ENCODE peak calls at places on chromosome 3, in ten cellular contexts. Q is stimulated activated CD8-positive, alpha-beta memory T cell treated with anti-CD3 and anti-CD28 coated beads, Interleukin-15, amount 100 ng/mL, for 24 hours; T is NCI-H524; S is glomerular endothelial cell; K is caudate nucleus; I is colonic mucosa; P is heart left ventricle; C is AG04449; L is substantia nigra; B is EL. J is an unnamed sample.

GRCh38 chr3:185225523-185225922 is 28.3 kb downstream of the EHHADH start:
- DNase-seq in T (no peak), B (peak; percentile 82), Q (no peak), L (no peak), C (peak; percentile 38), S (no peak), I (no peak), P (no peak), K (no peak), J (no peak)

GRCh38 chr3:143847787-143848631 is at the start of gene SLC9A9:
- DNase-seq in I (peak; percentile 30), Q (no peak), C (peak; percentile 17), S (no peak), B (peak; percentile 56), K (peak; percentile 38), P (peak; percentile 39), T (peak; percentile 72), L (peak; percentile 39), J (peak; percentile 4)

GRCh38 chr3:39671116-39671515 is 138.3 kb upstream of the MYRIP start:
- DNase-seq in S (no peak), C (no peak), T (no peak), P (no peak), K (no peak), L (no peak), Q (no peak), I (no peak), B (no peak), J (no peak)

GRCh38 chr3:183502782-183503181 is 52.7 kb downstream of the KLHL6 start:
- DNase-seq in T (peak; percentile 68), C (no peak), Q (no peak), B (no peak), S (no peak), P (peak; percentile 47), L (peak; percentile 11), I (no peak), K (peak; percentile 20), J (no peak)

GRCh38 chr3:87595798-87596197 is 319.4 kb upstream of the POU1F1 start:
- DNase-seq in T (no peak), Q (no peak), P (no peak), B (no peak), S (peak; percentile 18), I (peak; percentile 55), L (no peak), K (no peak), C (no peak), J (no peak)

GRCh38 chr3:108117245-108117644 is 26.4 kb upstream of the CD47 start:
- DNase-seq in K (no peak), P (no peak), I (no peak), S (no peak), Q (no peak), T (no peak), C (no peak), L (no peak), B (peak; percentile 24), J (no peak)

GRCh38 chr3:195703776-195704175 is 17.0 kb upstream of the MUC20 start:
- DNase-seq in S (no peak), T (no peak), P (no peak), Q (no peak), I (no peak), C (no peak), K (no peak), L (no peak), B (no peak), J (no peak)

GRCh38 chr3:194561306-194561974 is 71.8 kb downstream of the TMEM44 start:
- DNase-seq in I (no peak), Q (no peak), L (no peak), S (no peak), P (no peak), C (no peak), B (peak; percentile 88), K (no peak), T (no peak), J (no peak)

GRCh38 chr3:138047596-138048195 is 37.7 kb downstream of the CLDN18 start:
- DNase-seq in S (no peak), Q (no peak), I (no peak), T (no peak), L (no peak), B (no peak), C (no peak), P (no peak), K (no peak), J (no peak)

GRCh38 chr3:195895078-195895899 is 13.1 kb downstream of the TNK2 start:
- DNase-seq in Q (peak; percentile 33), K (no peak), L (no peak), C (no peak), S (no peak), T (peak; percentile 86), B (peak; percentile 61), P (peak; percentile 55), I (peak; percentile 64), J (peak; percentile 89)

GRCh38 chr3:182904164-182904563 is 76.2 kb downstream of the DCUN1D1 start:
- DNase-seq in T (no peak), P (no peak), Q (no peak), L (no peak), K (no peak), B (no peak), I (no peak), S (no peak), C (no peak), J (peak; percentile 11)

GRCh38 chr3:55243686-55244085 is 243.4 kb downstream of the WNT5A start:
- DNase-seq in I (no peak), T (no peak), B (no peak), C (no peak), S (no peak), P (no peak), L (no peak), Q (no peak), K (no peak), J (no peak)

GRCh38 chr3:165874663-165875489 is 37.7 kb upstream of the BCHE start:
- DNase-seq in B (no peak), I (no peak), Q (no peak), S (no peak), T (no peak), P (no peak), L (no peak), C (no peak), K (no peak), J (no peak)

GRCh38 chr3:174477491-174477890 is 381.6 kb upstream of the NAALADL2 start:
- DNase-seq in P (no peak), I (no peak), C (no peak), Q (no peak), S (no peak), T (no peak), B (peak; percentile 22), L (no peak), K (no peak), J (no peak)